ENCODE peak calls at places on chromosomes 12 and 14, in six cellular contexts. H, S, I, A, T and Q are unnamed samples.
A peak's percentile ranks its signal among the peaks of the same experiment; 100 is the strongest.

GRCh38 chr12:26750531-26751171 is 82.3 kb downstream of the ITPR2 start:
- DNase-seq in H (no peak), T (no peak), A (no peak), I (no peak), S (no peak), Q (no peak)

GRCh38 chr12:114625294-114625851 is 58.6 kb downstream of the TBX3 start:
- DNase-seq in I (peak; percentile 56), H (no peak), T (peak; percentile 79), S (no peak), A (no peak), Q (peak; percentile 77)

GRCh38 chr14:57087841-57088240 is 180.9 kb downstream of the EXOC5 start:
- DNase-seq in H (no peak), T (no peak), S (no peak), A (no peak), I (no peak), Q (no peak)

GRCh38 chr14:103692871-103693270 is 22.4 kb downstream of the XRCC3 start:
- DNase-seq in T (no peak), H (no peak), I (no peak), A (no peak), S (no peak), Q (no peak)

GRCh38 chr14:61544448-61545202 is 150.7 kb upstream of the HIF1A start:
- DNase-seq in A (no peak), H (no peak), S (no peak), I (no peak), T (no peak), Q (no peak)

GRCh38 chr12:43836455-43836989 is 641 bp downstream of the TMEM117 start:
- DNase-seq in T (no peak), A (no peak), H (no peak), I (peak; percentile 22), S (peak; percentile 40), Q (no peak)

GRCh38 chr14:72521045-72521444 is 372.9 kb downstream of the DPF3 start:
- DNase-seq in S (no peak), H (no peak), T (no peak), I (no peak), A (no peak), Q (no peak)

GRCh38 chr14:64625363-64626232 is 75.8 kb downstream of the PPP1R36 start:
- DNase-seq in A (peak; percentile 72), T (no peak), I (no peak), H (no peak), S (no peak), Q (no peak)

GRCh38 chr12:6953417-6954315 is 2.5 kb downstream of the PTPN6 start:
- DNase-seq in A (peak; percentile 84), S (no peak), H (peak; percentile 78), T (peak; percentile 55), I (no peak), Q (no peak)

GRCh38 chr12:59080101-59080500 is 159.8 kb upstream of the LRIG3 start:
- DNase-seq in I (no peak), A (no peak), H (no peak), T (no peak), S (no peak), Q (no peak)

GRCh38 chr12:31519525-31519924 is 71.4 kb downstream of the DENND5B start:
- DNase-seq in S (no peak), I (peak; percentile 29), T (no peak), A (no peak), H (no peak), Q (no peak)

GRCh38 chr12:132558861-132559623 is 51.3 kb downstream of the LRCOL1 start:
- DNase-seq in T (no peak), I (peak; percentile 93), A (no peak), S (no peak), H (no peak), Q (no peak)

GRCh38 chr12:55385911-55386310 is 14.4 kb upstream of the OR6C65 start:
- DNase-seq in I (no peak), A (no peak), S (no peak), T (no peak), H (no peak), Q (no peak)

GRCh38 chr14:22489247-22489551 is 99.8 kb downstream of the DAD1 start:
- DNase-seq in H (no peak), T (no peak), S (no peak), A (no peak), I (no peak), Q (no peak)

GRCh38 chr14:104227806-104228205 is 89.4 kb downstream of the KIF26A start:
- DNase-seq in H (no peak), S (no peak), T (no peak), A (no peak), I (no peak), Q (no peak)

GRCh38 chr12:41993283-41993682 is 151.4 kb downstream of the GXYLT1 start:
- DNase-seq in H (no peak), A (no peak), T (no peak), I (no peak), S (no peak), Q (no peak)

GRCh38 chr12:94545937-94546771 is 86.5 kb upstream of the CEP83 start:
- DNase-seq in S (peak; percentile 20), A (no peak), T (peak; percentile 52), I (peak; percentile 87), H (no peak), Q (peak; percentile 39)

GRCh38 chr14:24032727-24033418 is 18.9 kb upstream of the CARMIL3 start:
- DNase-seq in H (no peak), T (no peak), A (no peak), I (peak; percentile 13), S (no peak), Q (no peak)

GRCh38 chr12:71556881-71557280 is 106.8 kb downstream of the ZFC3H1 start:
- DNase-seq in I (peak; percentile 99), A (no peak), S (no peak), T (no peak), H (no peak), Q (no peak)